ENCODE peak calls at places on chromosomes 4 and X, in seven cellular contexts. H is pancreas; X is right lobe of liver; L is effector memory CD4-positive, alpha-beta T cell; J is GM23248; C is AG04450; U is PC-3. Y is an unnamed sample.

GRCh38 chrX:80266979-80267378 is 153.3 kb upstream of the TENT5D start:
- DNase-seq in H (no peak), X (no peak), L (no peak), J (no peak), C (no peak), U (peak; percentile 87), Y (no peak)

GRCh38 chrX:114905251-114905650 is 112.2 kb downstream of the IL13RA2 start:
- DNase-seq in H (no peak), X (no peak), L (no peak), J (no peak), C (no peak), U (peak; percentile 29), Y (no peak)

GRCh38 chr4:76250962-76251361 is 559 bp upstream of the FAM47E start:
- DNase-seq in H (no peak), X (no peak), L (no peak), J (no peak), C (no peak), U (no peak), Y (no peak)

GRCh38 chr4:3419836-3420605 is 21.7 kb upstream of the HGFAC start:
- DNase-seq in H (no peak), X (no peak), L (no peak), J (no peak), C (no peak), U (no peak), Y (no peak)

GRCh38 chr4:39732728-39733127 is 34.8 kb downstream of the UBE2K start:
- DNase-seq in H (no peak), X (no peak), L (no peak), J (peak; percentile 90), C (peak; percentile 66), U (peak; percentile 56), Y (no peak)

GRCh38 chr4:128825226-128825625 is 15.7 kb downstream of the JADE1 start:
- DNase-seq in H (no peak), X (no peak), L (no peak), J (peak; percentile 17), C (no peak), U (peak; percentile 72), Y (peak; percentile 52)

GRCh38 chr4:76459291-76459723 is 24.3 kb downstream of the SHROOM3 start:
- DNase-seq in H (peak; percentile 24), X (no peak), L (no peak), J (peak; percentile 15), C (no peak), U (no peak), Y (no peak)

GRCh38 chrX:12446342-12447075 is 308.2 kb downstream of the FRMPD4 start:
- DNase-seq in H (no peak), X (no peak), L (no peak), J (no peak), C (no peak), U (peak; percentile 38), Y (no peak)

GRCh38 chr4:171785392-171785791 is 27.8 kb upstream of the GALNTL6 start:
- DNase-seq in H (no peak), X (no peak), L (no peak), J (no peak), C (no peak), U (no peak), Y (no peak)

GRCh38 chr4:110567266-110567665 is 55.6 kb downstream of the PITX2 start:
- DNase-seq in H (no peak), X (no peak), L (no peak), J (no peak), C (no peak), U (no peak), Y (no peak)

GRCh38 chr4:151202381-151202780 is 74.6 kb upstream of the PRSS48 start:
- DNase-seq in H (no peak), X (no peak), L (no peak), J (no peak), C (no peak), U (no peak), Y (no peak)

GRCh38 chrX:56029691-56030090 is 202.5 kb upstream of the KLF8 start:
- DNase-seq in H (no peak), X (peak; percentile 66), L (no peak), J (no peak), C (no peak), U (no peak), Y (no peak)

GRCh38 chr4:78766650-78767049 is 9.5 kb upstream of the BMP2K start:
- DNase-seq in H (no peak), X (no peak), L (no peak), J (no peak), C (no peak), U (no peak), Y (no peak)

GRCh38 chr4:162830899-162831298 is 335.8 kb downstream of the NAF1 start:
- DNase-seq in H (no peak), X (no peak), L (no peak), J (no peak), C (no peak), U (no peak), Y (no peak)

GRCh38 chrX:118272237-118272636 is 73.7 kb upstream of the WDR44 start:
- DNase-seq in H (no peak), X (no peak), L (no peak), J (peak; percentile 48), C (no peak), U (peak; percentile 62), Y (no peak)

GRCh38 chrX:72128183-72128834 is 3.4 kb downstream of the RTL5 start:
- DNase-seq in H (no peak), X (no peak), L (no peak), J (no peak), C (no peak), U (no peak), Y (no peak)

GRCh38 chr4:2060578-2061207 is 1.6 kb downstream of the NAT8L start:
- DNase-seq in H (no peak), X (peak; percentile 17), L (no peak), J (peak; percentile 20), C (no peak), U (no peak), Y (no peak)

GRCh38 chr4:169986369-169986768 is 39.8 kb downstream of the MFAP3L start:
- DNase-seq in H (no peak), X (no peak), L (no peak), J (no peak), C (no peak), U (no peak), Y (no peak)

GRCh38 chr4:164550989-164551712 is 202.8 kb upstream of the SMIM31 start:
- DNase-seq in H (no peak), X (no peak), L (no peak), J (no peak), C (no peak), U (no peak), Y (no peak)

GRCh38 chrX:44744828-44745227 is 99.0 kb upstream of the DUSP21 start:
- DNase-seq in H (no peak), X (no peak), L (no peak), J (no peak), C (no peak), U (no peak), Y (no peak)

GRCh38 chrX:24100713-24101112 is 46.0 kb downstream of the EIF2S3 start:
- DNase-seq in H (no peak), X (no peak), L (no peak), J (peak; percentile 60), C (no peak), U (no peak), Y (no peak)

GRCh38 chrX:31420711-31421151 is 348.9 kb upstream of the FTHL17 start:
- DNase-seq in H (no peak), X (no peak), L (no peak), J (peak; percentile 33), C (no peak), U (no peak), Y (no peak)

GRCh38 chr4:185920171-185920570 is 108.2 kb upstream of the SORBS2 start:
- DNase-seq in H (no peak), X (no peak), L (no peak), J (no peak), C (no peak), U (peak; percentile 88), Y (no peak)

DNA sequence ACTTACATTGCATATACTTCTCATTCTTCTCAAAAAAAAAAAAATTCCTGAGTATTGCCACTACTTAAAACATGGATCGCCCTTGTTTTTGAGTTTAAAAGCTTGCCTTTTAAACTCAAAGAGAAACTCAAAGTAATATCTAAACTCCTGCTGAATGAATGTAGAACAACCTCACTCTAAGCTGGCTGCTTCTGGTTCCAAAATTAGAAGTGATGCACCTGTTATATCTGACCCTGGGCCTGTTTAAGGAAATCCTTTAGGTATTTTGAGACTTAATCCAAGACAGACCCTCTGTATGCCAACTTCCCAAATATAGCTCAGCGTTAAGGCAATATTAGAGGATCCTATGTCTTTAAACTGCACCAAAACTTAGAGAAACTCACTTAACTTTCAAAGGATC is 1.8 kb upstream of the OTUD4 start:
- DNase-seq in H (no peak), X (no peak), L (no peak), J (no peak), C (no peak), U (no peak), Y (no peak)
- H3K27ac ChIP-seq in H (no peak overlapping the region), X (no peak overlapping the region), L (no peak overlapping the region), J (no peak overlapping the region), C (no peak overlapping the region), U (no peak overlapping the region), Y (no peak overlapping the region)

GRCh38 chr4:175787948-175788347 is 24.1 kb downstream of the GPM6A start:
- DNase-seq in H (no peak), X (no peak), L (no peak), J (no peak), C (no peak), U (no peak), Y (no peak)
- H3K27me3 ChIP-seq in H (no peaks in the 10 kb centered on the region), X (no peaks in the 10 kb centered on the region), L (no peaks in the 10 kb centered on the region), J (peaks cover 6% of the 10 kb centered on the region), C (no peaks in the 10 kb centered on the region), U (no peaks in the 10 kb centered on the region), Y (no peaks in the 10 kb centered on the region)

GRCh38 chr4:88736264-88736663 is 38.6 kb upstream of the NAP1L5 start:
- DNase-seq in H (no peak), X (no peak), L (no peak), J (no peak), C (no peak), U (no peak), Y (no peak)

GRCh38 chr4:88737304-88738015 is 39.8 kb upstream of the NAP1L5 start:
- DNase-seq in H (peak; percentile 26), X (no peak), L (no peak), J (no peak), C (no peak), U (no peak), Y (no peak)

GRCh38 chr4:88732714-88733368 is 35.2 kb upstream of the NAP1L5 start:
- DNase-seq in H (no peak), X (no peak), L (no peak), J (no peak), C (no peak), U (no peak), Y (no peak)

GRCh38 chr4:88735554-88735953 is 37.9 kb upstream of the NAP1L5 start:
- DNase-seq in H (no peak), X (no peak), L (no peak), J (no peak), C (no peak), U (no peak), Y (no peak)

GRCh38 chr4:88734403-88734949 is 36.8 kb upstream of the NAP1L5 start:
- DNase-seq in H (no peak), X (no peak), L (no peak), J (peak; percentile 28), C (no peak), U (no peak), Y (no peak)
- H3K27ac ChIP-seq in H (no peak overlapping the region), X (peak overlapping the region; percentile 83), L (no peak overlapping the region), J (no peak overlapping the region), C (no peak overlapping the region), U (no peak overlapping the region), Y (no peak overlapping the region)

DNA sequence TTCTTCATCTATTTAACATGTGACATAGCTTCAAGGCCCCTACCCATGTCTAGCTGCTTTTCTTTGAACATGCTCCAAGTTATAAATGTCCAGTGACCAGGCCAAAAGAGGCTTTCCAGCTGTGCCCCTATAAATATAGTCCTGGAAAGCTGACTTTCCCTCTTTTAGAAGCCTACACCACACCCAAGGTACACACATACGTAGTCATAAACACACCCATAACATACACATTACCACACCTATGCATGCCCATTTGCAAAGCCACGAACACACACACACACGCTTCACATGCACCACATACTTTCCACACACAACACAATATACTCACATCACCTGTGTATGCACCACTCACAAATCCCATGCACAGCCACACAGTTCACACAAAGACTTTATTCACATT is 2.0 kb downstream of the ARHGAP36 start:
- DNase-seq in H (no peak), X (no peak), L (no peak), J (no peak), C (no peak), U (no peak), Y (no peak)
- H3K27me3 ChIP-seq in H (no peaks in the 10 kb centered on the region), X (peaks cover 16% of the 10 kb centered on the region), L (no peaks in the 10 kb centered on the region), J (no peaks in the 10 kb centered on the region), C (no peaks in the 10 kb centered on the region), U (no peaks in the 10 kb centered on the region), Y (no peaks in the 10 kb centered on the region)

Y was measured in Peyer's patch.